ENCODE peak calls at places on chromosomes 1 and 21, in seven cellular contexts. One of them, this sample, is unnamed.

GRCh38 chr1:156725683-156726280 is 2.5 kb upstream of the METTL25B start:
- DNase-seq in K562: peak
- DNase-seq in HCT116: peak
- DNase-seq in H1: peak
- DNase-seq in GM12878: peak
- DNase-seq in SK-N-SH: peak
- DNase-seq in HepG2: peak
- DNase-seq in this sample: peak

GRCh38 chr1:185074307-185074706 is 28.9 kb downstream of the RNF2 start:
- DNase-seq in K562: no peak
- DNase-seq in HCT116: no peak
- DNase-seq in H1: no peak
- DNase-seq in GM12878: no peak
- DNase-seq in SK-N-SH: no peak
- DNase-seq in HepG2: no peak
- DNase-seq in this sample: no peak

GRCh38 chr1:109263597-109264378 is 14.4 kb downstream of the CELSR2 start:
- DNase-seq in K562: peak
- DNase-seq in HCT116: peak
- DNase-seq in H1: peak
- DNase-seq in GM12878: peak
- DNase-seq in SK-N-SH: peak
- DNase-seq in HepG2: peak
- DNase-seq in this sample: peak

GRCh38 chr1:64471218-64471719 is 1.3 kb downstream of the CACHD1 start:
- DNase-seq in K562: no peak
- DNase-seq in HCT116: no peak
- DNase-seq in H1: peak
- DNase-seq in GM12878: no peak
- DNase-seq in SK-N-SH: peak
- DNase-seq in HepG2: no peak
- DNase-seq in this sample: no peak

GRCh38 chr1:242140871-242141270 is 142.0 kb upstream of the MAP1LC3C start:
- DNase-seq in K562: no peak
- DNase-seq in HCT116: no peak
- DNase-seq in H1: no peak
- DNase-seq in GM12878: no peak
- DNase-seq in SK-N-SH: no peak
- DNase-seq in HepG2: no peak
- DNase-seq in this sample: no peak

GRCh38 chr21:15289896-15290841 is 225.4 kb upstream of the NRIP1 start:
- DNase-seq in K562: peak
- DNase-seq in HCT116: no peak
- DNase-seq in H1: peak
- DNase-seq in GM12878: no peak
- DNase-seq in SK-N-SH: peak
- DNase-seq in HepG2: peak
- DNase-seq in this sample: no peak

GRCh38 chr1:180221461-180221860 is 8.6 kb upstream of the LHX4 start:
- DNase-seq in K562: no peak
- DNase-seq in HCT116: no peak
- DNase-seq in H1: no peak
- DNase-seq in GM12878: no peak
- DNase-seq in SK-N-SH: no peak
- DNase-seq in HepG2: no peak
- DNase-seq in this sample: no peak

GRCh38 chr1:223670458-223671159 is 5.1 kb upstream of the CAPN8 start:
- DNase-seq in K562: peak
- DNase-seq in HCT116: peak
- DNase-seq in H1: peak
- DNase-seq in GM12878: no peak
- DNase-seq in SK-N-SH: peak
- DNase-seq in HepG2: peak
- DNase-seq in this sample: no peak

GRCh38 chr1:228141082-228141870 is 1.2 kb downstream of the GUK1 start:
- DNase-seq in K562: peak
- DNase-seq in HCT116: no peak
- DNase-seq in H1: no peak
- DNase-seq in GM12878: no peak
- DNase-seq in SK-N-SH: peak
- DNase-seq in HepG2: no peak
- DNase-seq in this sample: no peak

GRCh38 chr1:156821801-156822200 is 5.2 kb upstream of the SH2D2A start:
- DNase-seq in K562: peak
- DNase-seq in HCT116: no peak
- DNase-seq in H1: no peak
- DNase-seq in GM12878: no peak
- DNase-seq in SK-N-SH: no peak
- DNase-seq in HepG2: no peak
- DNase-seq in this sample: no peak

GRCh38 chr1:202189919-202190715 is 3.5 kb upstream of the LGR6 start:
- DNase-seq in K562: peak
- DNase-seq in HCT116: no peak
- DNase-seq in H1: no peak
- DNase-seq in GM12878: no peak
- DNase-seq in SK-N-SH: no peak
- DNase-seq in HepG2: peak
- DNase-seq in this sample: no peak

GRCh38 chr1:101436100-101436511 is 199.3 kb downstream of the S1PR1 start:
- DNase-seq in K562: no peak
- DNase-seq in HCT116: no peak
- DNase-seq in H1: no peak
- DNase-seq in GM12878: peak
- DNase-seq in SK-N-SH: no peak
- DNase-seq in HepG2: no peak
- DNase-seq in this sample: no peak

GRCh38 chr1:10960954-10961833 is 51.3 kb upstream of the TARDBP start:
- DNase-seq in K562: peak
- DNase-seq in HCT116: peak
- DNase-seq in H1: peak
- DNase-seq in GM12878: no peak
- DNase-seq in SK-N-SH: peak
- DNase-seq in HepG2: peak
- DNase-seq in this sample: peak

GRCh38 chr1:244384066-244384465 is 67.6 kb downstream of the ADSS2 start:
- DNase-seq in K562: no peak
- DNase-seq in HCT116: no peak
- DNase-seq in H1: peak
- DNase-seq in GM12878: no peak
- DNase-seq in SK-N-SH: no peak
- DNase-seq in HepG2: no peak
- DNase-seq in this sample: no peak

GRCh38 chr1:76330993-76331603 is 256.6 kb downstream of the ST6GALNAC3 start:
- DNase-seq in K562: peak
- DNase-seq in HCT116: peak
- DNase-seq in H1: no peak
- DNase-seq in GM12878: no peak
- DNase-seq in SK-N-SH: peak
- DNase-seq in HepG2: peak
- DNase-seq in this sample: no peak

GRCh38 chr1:39726600-39726999 is 12.1 kb upstream of the PPIE start:
- DNase-seq in K562: no peak
- DNase-seq in HCT116: no peak
- DNase-seq in H1: no peak
- DNase-seq in GM12878: no peak
- DNase-seq in SK-N-SH: no peak
- DNase-seq in HepG2: no peak
- DNase-seq in this sample: no peak

GRCh38 chr1:34165422-34165921 is 442 bp upstream of the CSMD2 start:
- DNase-seq in K562: no peak
- DNase-seq in HCT116: no peak
- DNase-seq in H1: peak
- DNase-seq in GM12878: no peak
- DNase-seq in SK-N-SH: peak
- DNase-seq in HepG2: no peak
- DNase-seq in this sample: no peak

GRCh38 chr1:15213333-15213732 is 33.7 kb upstream of the FHAD1 start:
- DNase-seq in K562: no peak
- DNase-seq in HCT116: no peak
- DNase-seq in H1: no peak
- DNase-seq in GM12878: no peak
- DNase-seq in SK-N-SH: no peak
- DNase-seq in HepG2: no peak
- DNase-seq in this sample: no peak

GRCh38 chr1:114286960-114287359 is 133.3 kb upstream of the SYT6 start:
- DNase-seq in K562: no peak
- DNase-seq in HCT116: no peak
- DNase-seq in H1: no peak
- DNase-seq in GM12878: no peak
- DNase-seq in SK-N-SH: no peak
- DNase-seq in HepG2: no peak
- DNase-seq in this sample: no peak

GRCh38 chr1:234605983-234606730 is 3.8 kb downstream of the IRF2BP2 start:
- DNase-seq in K562: peak
- DNase-seq in HCT116: no peak
- DNase-seq in H1: no peak
- DNase-seq in GM12878: no peak
- DNase-seq in SK-N-SH: no peak
- DNase-seq in HepG2: peak
- DNase-seq in this sample: no peak

GRCh38 chr1:32705516-32705915 is 2.9 kb upstream of the SYNC start:
- DNase-seq in K562: no peak
- DNase-seq in HCT116: no peak
- DNase-seq in H1: no peak
- DNase-seq in GM12878: no peak
- DNase-seq in SK-N-SH: no peak
- DNase-seq in HepG2: no peak
- DNase-seq in this sample: no peak

GRCh38 chr1:230610589-230610988 is 31.7 kb upstream of the COG2 start:
- DNase-seq in K562: no peak
- DNase-seq in HCT116: no peak
- DNase-seq in H1: no peak
- DNase-seq in GM12878: no peak
- DNase-seq in SK-N-SH: no peak
- DNase-seq in HepG2: peak
- DNase-seq in this sample: no peak
- TF ChIP-seq JUND in K562: no peak
- TF ChIP-seq JUND in HCT116: no peak
- TF ChIP-seq JUND in H1: no peak
- TF ChIP-seq JUND in GM12878: no peak
- TF ChIP-seq JUND in SK-N-SH: no peak
- TF ChIP-seq JUND in HepG2: no peak
- TF ChIP-seq JUND in this sample: no peak

GRCh38 chr1:208787219-208787618 is 543.0 kb upstream of the PLXNA2 start:
- DNase-seq in K562: no peak
- DNase-seq in HCT116: no peak
- DNase-seq in H1: no peak
- DNase-seq in GM12878: no peak
- DNase-seq in SK-N-SH: no peak
- DNase-seq in HepG2: no peak
- DNase-seq in this sample: no peak

GRCh38 chr1:208781391-208782035 is 537.3 kb upstream of the PLXNA2 start:
- DNase-seq in K562: no peak
- DNase-seq in HCT116: no peak
- DNase-seq in H1: peak
- DNase-seq in GM12878: no peak
- DNase-seq in SK-N-SH: no peak
- DNase-seq in HepG2: no peak
- DNase-seq in this sample: no peak

GRCh38 chr1:208778417-208778816 is 534.2 kb upstream of the PLXNA2 start:
- DNase-seq in K562: no peak
- DNase-seq in HCT116: no peak
- DNase-seq in H1: no peak
- DNase-seq in GM12878: no peak
- DNase-seq in SK-N-SH: no peak
- DNase-seq in HepG2: no peak
- DNase-seq in this sample: no peak

GRCh38 chr1:208785629-208786028 is 541.4 kb upstream of the PLXNA2 start:
- DNase-seq in K562: no peak
- DNase-seq in HCT116: no peak
- DNase-seq in H1: no peak
- DNase-seq in GM12878: no peak
- DNase-seq in SK-N-SH: no peak
- DNase-seq in HepG2: no peak
- DNase-seq in this sample: no peak

GRCh38 chr1:208782186-208782585 is 538.0 kb upstream of the PLXNA2 start:
- DNase-seq in K562: no peak
- DNase-seq in HCT116: no peak
- DNase-seq in H1: no peak
- DNase-seq in GM12878: no peak
- DNase-seq in SK-N-SH: no peak
- DNase-seq in HepG2: no peak
- DNase-seq in this sample: no peak
- TF ChIP-seq JUND in K562: no peak
- TF ChIP-seq JUND in HCT116: no peak
- TF ChIP-seq JUND in H1: no peak
- TF ChIP-seq JUND in GM12878: no peak
- TF ChIP-seq JUND in SK-N-SH: no peak
- TF ChIP-seq JUND in HepG2: no peak
- TF ChIP-seq JUND in this sample: no peak

DNA sequence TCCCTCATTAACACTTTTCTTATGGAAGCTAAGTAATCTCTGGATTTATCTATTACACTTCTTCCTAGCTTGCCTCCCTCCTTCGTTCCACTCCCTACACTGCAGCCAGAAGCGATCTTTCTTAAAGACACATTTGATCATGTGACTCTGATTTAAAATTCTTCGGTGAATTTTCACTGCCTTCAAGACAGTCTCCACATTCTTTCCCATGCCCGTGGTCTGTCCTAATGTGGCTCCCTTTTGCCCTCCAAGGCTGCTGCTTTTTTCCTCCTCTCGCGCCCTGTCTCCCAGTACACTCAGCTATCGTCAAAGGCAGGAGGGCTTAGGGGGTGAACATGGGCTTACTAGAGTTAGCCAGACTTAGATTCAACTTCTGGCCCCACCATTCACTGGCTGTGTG is 64.4 kb downstream of the SDCCAG8 start:
- DNase-seq in K562: no peak
- DNase-seq in HCT116: no peak
- DNase-seq in H1: no peak
- DNase-seq in GM12878: no peak
- DNase-seq in SK-N-SH: no peak
- DNase-seq in HepG2: no peak
- DNase-seq in this sample: no peak
- TF ChIP-seq JUND in K562: no peak
- TF ChIP-seq JUND in HCT116: no peak
- TF ChIP-seq JUND in H1: no peak
- TF ChIP-seq JUND in GM12878: no peak
- TF ChIP-seq JUND in SK-N-SH: no peak
- TF ChIP-seq JUND in HepG2: no peak
- TF ChIP-seq JUND in this sample: no peak

GRCh38 chr1:43327549-43328292 is 9.9 kb upstream of the MPL start:
- DNase-seq in K562: no peak
- DNase-seq in HCT116: no peak
- DNase-seq in H1: no peak
- DNase-seq in GM12878: no peak
- DNase-seq in SK-N-SH: no peak
- DNase-seq in HepG2: no peak
- DNase-seq in this sample: no peak
- TF ChIP-seq JUND in K562: no peak
- TF ChIP-seq JUND in HCT116: no peak
- TF ChIP-seq JUND in H1: no peak
- TF ChIP-seq JUND in GM12878: no peak
- TF ChIP-seq JUND in SK-N-SH: no peak
- TF ChIP-seq JUND in HepG2: no peak
- TF ChIP-seq JUND in this sample: no peak

GRCh38 chr21:45378258-45378966 is 26.6 kb upstream of the COL18A1 start:
- DNase-seq in K562: no peak
- DNase-seq in HCT116: no peak
- DNase-seq in H1: peak
- DNase-seq in GM12878: no peak
- DNase-seq in SK-N-SH: no peak
- DNase-seq in HepG2: no peak
- DNase-seq in this sample: no peak
- TF ChIP-seq JUND in K562: no peak
- TF ChIP-seq JUND in HCT116: no peak
- TF ChIP-seq JUND in H1: no peak
- TF ChIP-seq JUND in GM12878: no peak
- TF ChIP-seq JUND in SK-N-SH: no peak
- TF ChIP-seq JUND in HepG2: no peak
- TF ChIP-seq JUND in this sample: no peak

This sample was measured in T47D.